ENCODE peak calls at places on chromosomes 12 and 14, in seven cellular contexts. L, X, A, J, K, B and W are unnamed samples.

GRCh38 chr12:20314325-20314724 is 54.0 kb upstream of the PDE3A start:
- DNase-seq in L (no peak), X (no peak), A (no peak), J (no peak), K (peak; percentile 75), B (no peak), W (peak; percentile 13)

GRCh38 chr12:3421599-3421998 is 69.4 kb upstream of the PRMT8 start:
- DNase-seq in L (no peak), X (no peak), A (no peak), J (no peak), K (no peak), B (no peak), W (peak; percentile 63)

GRCh38 chr14:58166005-58166983 is 14.3 kb upstream of the ARMH4 start:
- DNase-seq in L (peak; percentile 91), X (peak; percentile 62), A (peak; percentile 91), J (peak; percentile 99), K (peak; percentile 81), B (peak; percentile 55), W (peak; percentile 96)

GRCh38 chr12:77953515-77953914 is 122.8 kb downstream of the NAV3 start:
- DNase-seq in L (no peak), X (no peak), A (no peak), J (no peak), K (no peak), B (no peak), W (peak; percentile 19)

GRCh38 chr12:114668151-114668891 is 15.7 kb downstream of the TBX3 start:
- DNase-seq in L (peak; percentile 96), X (peak; percentile 61), A (peak; percentile 91), J (peak; percentile 98), K (peak; percentile 96), B (peak; percentile 47), W (peak; percentile 93)

GRCh38 chr14:51566831-51567582 is 84.7 kb upstream of the FRMD6 start:
- DNase-seq in L (no peak), X (no peak), A (no peak), J (no peak), K (no peak), B (peak; percentile 51), W (peak; percentile 12)

GRCh38 chr14:88323086-88323519 is at the start of gene KCNK10:
- DNase-seq in L (no peak), X (no peak), A (peak; percentile 71), J (no peak), K (no peak), B (no peak), W (peak; percentile 60)

GRCh38 chr12:124732275-124733075 is 131.2 kb downstream of the SCARB1 start:
- DNase-seq in L (no peak), X (no peak), A (no peak), J (no peak), K (no peak), B (no peak), W (no peak)

GRCh38 chr12:62772556-62772955 is 162.4 kb downstream of the PPM1H start:
- DNase-seq in L (no peak), X (no peak), A (no peak), J (peak; percentile 14), K (peak; percentile 22), B (no peak), W (no peak)

GRCh38 chr12:851343-851742 is 98.2 kb downstream of the RAD52 start:
- DNase-seq in L (no peak), X (no peak), A (no peak), J (no peak), K (peak; percentile 35), B (no peak), W (no peak)

GRCh38 chr12:12684375-12685106 is 11.4 kb downstream of the GPR19 start:
- DNase-seq in L (peak; percentile 66), X (no peak), A (peak; percentile 97), J (peak; percentile 22), K (peak; percentile 60), B (no peak), W (peak; percentile 99)

GRCh38 chr14:94936411-94936892 is 166.5 kb upstream of the GSC start:
- DNase-seq in L (peak; percentile 77), X (no peak), A (peak; percentile 15), J (no peak), K (peak; percentile 77), B (no peak), W (peak; percentile 6)

GRCh38 chr14:77340389-77340788 is 19.6 kb downstream of the GSTZ1 start:
- DNase-seq in L (no peak), X (no peak), A (no peak), J (no peak), K (no peak), B (no peak), W (no peak)

GRCh38 chr14:34199585-34199984 is 248.7 kb upstream of the EGLN3 start:
- DNase-seq in L (no peak), X (no peak), A (no peak), J (no peak), K (peak; percentile 97), B (no peak), W (no peak)

GRCh38 chr12:93819048-93819491 is 141.9 kb downstream of the CRADD start:
- DNase-seq in L (peak; percentile 50), X (no peak), A (no peak), J (no peak), K (peak; percentile 95), B (no peak), W (no peak)

GRCh38 chr14:59585891-59586554 is 9.4 kb upstream of the CCDC175 start:
- DNase-seq in L (no peak), X (no peak), A (no peak), J (peak; percentile 28), K (no peak), B (no peak), W (no peak)

GRCh38 chr14:68922886-68923285 is 56.2 kb downstream of the ACTN1 start:
- DNase-seq in L (no peak), X (no peak), A (no peak), J (no peak), K (no peak), B (no peak), W (no peak)

GRCh38 chr14:81826080-81826479 is 292.4 kb upstream of the SEL1L start:
- DNase-seq in L (no peak), X (no peak), A (no peak), J (no peak), K (no peak), B (no peak), W (peak; percentile 25)

GRCh38 chr12:108306014-108306501 is 33.1 kb downstream of the CMKLR1 start:
- DNase-seq in L (peak; percentile 35), X (no peak), A (peak; percentile 29), J (peak; percentile 53), K (peak; percentile 90), B (no peak), W (no peak)

GRCh38 chr12:81811778-81812125 is 52.6 kb upstream of the PPFIA2 start:
- DNase-seq in L (no peak), X (no peak), A (peak; percentile 3), J (no peak), K (no peak), B (no peak), W (no peak)

GRCh38 chr12:124036117-124037109 is 63.4 kb downstream of the ZNF664 start:
- DNase-seq in L (peak; percentile 70), X (peak; percentile 15), A (peak; percentile 71), J (peak; percentile 70), K (peak; percentile 68), B (peak; percentile 10), W (peak; percentile 69)

GRCh38 chr14:73432124-73432523 is 26.2 kb downstream of the NUMB start:
- DNase-seq in L (no peak), X (no peak), A (no peak), J (no peak), K (no peak), B (no peak), W (no peak)

GRCh38 chr14:63727736-63728728 is at the start of gene SGPP1:
- DNase-seq in L (peak; percentile 87), X (peak; percentile 76), A (peak; percentile 92), J (peak; percentile 84), K (peak; percentile 85), B (peak; percentile 66), W (peak; percentile 74)
- TF ChIP-seq EZH2 in L (no peak), X (no peak), A (peak; percentile 40), J (no peak), K (no peak), B (no peak), W (no peak)

GRCh38 chr12:104877107-104877705 is 80.9 kb downstream of the SLC41A2 start:
- DNase-seq in L (peak; percentile 46), X (no peak), A (peak; percentile 20), J (peak; percentile 72), K (peak; percentile 73), B (no peak), W (peak; percentile 16)
- TF ChIP-seq EZH2phosphoT487 in L (no peak), X (no peak), A (no peak), J (no peak), K (no peak), B (no peak), W (no peak)

GRCh38 chr12:26014085-26014484 is 55.6 kb downstream of the RASSF8 start:
- DNase-seq in L (no peak), X (no peak), A (no peak), J (no peak), K (peak; percentile 60), B (no peak), W (no peak)

GRCh38 chr12:26009593-26009992 is 51.1 kb downstream of the RASSF8 start:
- DNase-seq in L (no peak), X (no peak), A (no peak), J (no peak), K (no peak), B (no peak), W (no peak)

GRCh38 chr12:26007563-26007962 is 49.1 kb downstream of the RASSF8 start:
- DNase-seq in L (no peak), X (no peak), A (no peak), J (no peak), K (no peak), B (no peak), W (no peak)

GRCh38 chr12:26011099-26011498 is 52.6 kb downstream of the RASSF8 start:
- DNase-seq in L (no peak), X (no peak), A (no peak), J (no peak), K (peak; percentile 89), B (no peak), W (no peak)

GRCh38 chr12:26010293-26010821 is 51.9 kb downstream of the RASSF8 start:
- DNase-seq in L (no peak), X (no peak), A (peak; percentile 43), J (peak; percentile 90), K (peak; percentile 43), B (no peak), W (no peak)
- H3K4me1 ChIP-seq in L (no peaks in the 10 kb centered on the region), X (peaks cover 3% of the 10 kb centered on the region), A (peaks cover 26% of the 10 kb centered on the region), J (peaks cover 21% of the 10 kb centered on the region), K (peaks cover 45% of the 10 kb centered on the region), B (peaks cover 6% of the 10 kb centered on the region), W (peaks cover 11% of the 10 kb centered on the region)

GRCh38 chr12:111842556-111843396 is 748 bp downstream of the MAPKAPK5 start:
- DNase-seq in L (peak; percentile 55), X (no peak), A (peak; percentile 23), J (peak; percentile 15), K (peak; percentile 63), B (peak; percentile 6), W (peak; percentile 32)

GRCh38 chr12:111838353-111838752 is 3.7 kb upstream of the MAPKAPK5 start:
- DNase-seq in L (peak; percentile 23), X (no peak), A (no peak), J (no peak), K (no peak), B (no peak), W (no peak)

GRCh38 chr12:111840831-111841230 is 1.2 kb upstream of the MAPKAPK5 start:
- DNase-seq in L (no peak), X (no peak), A (no peak), J (no peak), K (peak; percentile 20), B (no peak), W (no peak)

GRCh38 chr12:111841236-111841749 is 735 bp upstream of the MAPKAPK5 start:
- DNase-seq in L (no peak), X (no peak), A (no peak), J (peak; percentile 11), K (peak; percentile 33), B (no peak), W (no peak)

GRCh38 chr12:111841750-111842555 is at the start of gene MAPKAPK5:
- DNase-seq in L (peak; percentile 96), X (peak; percentile 93), A (peak; percentile 96), J (peak; percentile 99), K (peak; percentile 96), B (peak; percentile 88), W (peak; percentile 96)
- TF ChIP-seq EZH2 in L (no peak), X (no peak), A (no peak), J (no peak), K (no peak), B (no peak), W (no peak)